ENCODE peak calls at places on chromosomes 5 and 9, in five cellular contexts. I, J, Z, A and E are unnamed samples.

GRCh38 chr5:181151146-181151545 is 3.8 kb downstream of the OR2V2 start:
- DNase-seq in I (no peak), J (no peak), Z (peak), A (no peak), E (no peak)

GRCh38 chr5:1782385-1783213 is 17.0 kb downstream of the MRPL36 start:
- DNase-seq in I (no peak), J (no peak), Z (no peak), A (no peak), E (no peak)

GRCh38 chr5:94577466-94578245 is 40.7 kb downstream of the KIAA0825 start:
- DNase-seq in I (no peak), J (no peak), Z (no peak), A (peak), E (peak)

GRCh38 chr9:100591139-100591538 is 13.3 kb downstream of the CAVIN4 start:
- DNase-seq in I (no peak), J (no peak), Z (no peak), A (no peak), E (no peak)

GRCh38 chr5:89213584-89213983 is 330.6 kb upstream of the MEF2C start:
- DNase-seq in I (no peak), J (no peak), Z (no peak), A (peak), E (no peak)

GRCh38 chr5:174972291-174972690 is 247.9 kb downstream of the MSX2 start:
- DNase-seq in I (no peak), J (no peak), Z (no peak), A (no peak), E (no peak)

GRCh38 chr5:34684281-34684979 is 28.3 kb downstream of the RAI14 start:
- DNase-seq in I (no peak), J (peak), Z (peak), A (peak), E (no peak)

GRCh38 chr9:87282477-87282991 is 215.1 kb upstream of the DAPK1 start:
- DNase-seq in I (no peak), J (no peak), Z (no peak), A (no peak), E (no peak)

GRCh38 chr5:50593681-50594080 is 72.8 kb upstream of the PARP8 start:
- DNase-seq in I (no peak), J (no peak), Z (no peak), A (no peak), E (no peak)

GRCh38 chr5:151605559-151605958 is 14.4 kb upstream of the FAT2 start:
- DNase-seq in I (no peak), J (no peak), Z (no peak), A (no peak), E (no peak)

GRCh38 chr5:76788362-76788761 is 30.5 kb upstream of the F2RL1 start:
- DNase-seq in I (peak), J (no peak), Z (no peak), A (no peak), E (no peak)

GRCh38 chr9:114181583-114182409 is 26.5 kb downstream of the COL27A1 start:
- DNase-seq in I (no peak), J (no peak), Z (no peak), A (no peak), E (no peak)

GRCh38 chr9:128634651-128635262 is 21.9 kb downstream of the DYNC2I2 start:
- DNase-seq in I (no peak), J (no peak), Z (no peak), A (no peak), E (no peak)

GRCh38 chr5:141040093-141040762 is 10.9 kb upstream of the PCDHB1 start:
- DNase-seq in I (no peak), J (peak), Z (peak), A (no peak), E (no peak)

GRCh38 chr5:61254969-61255555 is 77.0 kb upstream of the ZSWIM6 start:
- DNase-seq in I (no peak), J (no peak), Z (no peak), A (no peak), E (no peak)

GRCh38 chr5:179495906-179496455 is 54.4 kb upstream of the RUFY1 start:
- DNase-seq in I (no peak), J (no peak), Z (no peak), A (no peak), E (no peak)
- TF ChIP-seq CTCF in I (no peak), J (no peak), Z (peak), A (no peak), E (peak)

GRCh38 chr5:84403773-84404172 is 19.1 kb upstream of the EDIL3 start:
- DNase-seq in I (no peak), J (no peak), Z (no peak), A (peak), E (no peak)
- TF ChIP-seq CTCF in I (no peak), J (no peak), Z (no peak), A (no peak), E (no peak)

GRCh38 chr5:150175536-150175935 is 9.0 kb downstream of the CDX1 start:
- DNase-seq in I (peak), J (no peak), Z (peak), A (no peak), E (peak)
- TF ChIP-seq CTCF in I (peak), J (peak), Z (peak), A (peak), E (peak)

GRCh38 chr9:20304001-20304400 is 318.3 kb downstream of the MLLT3 start:
- DNase-seq in I (no peak), J (no peak), Z (no peak), A (no peak), E (no peak)

GRCh38 chr9:20305457-20305856 is 316.8 kb downstream of the MLLT3 start:
- DNase-seq in I (no peak), J (no peak), Z (no peak), A (no peak), E (no peak)

GRCh38 chr9:20309209-20309608 is 313.1 kb downstream of the MLLT3 start:
- DNase-seq in I (no peak), J (no peak), Z (no peak), A (no peak), E (no peak)

GRCh38 chr9:20303066-20303465 is 319.2 kb downstream of the MLLT3 start:
- DNase-seq in I (no peak), J (no peak), Z (no peak), A (no peak), E (no peak)

GRCh38 chr9:20307662-20308061 is 314.6 kb downstream of the MLLT3 start:
- DNase-seq in I (no peak), J (no peak), Z (peak), A (no peak), E (no peak)
- TF ChIP-seq CTCF in I (no peak), J (no peak), Z (peak), A (no peak), E (no peak)

GRCh38 chr5:125826214-125826613 is 597.0 kb upstream of the GRAMD2B start:
- DNase-seq in I (no peak), J (no peak), Z (no peak), A (no peak), E (no peak)
- TF ChIP-seq CTCF in I (no peak), J (no peak), Z (peak), A (no peak), E (no peak)

GRCh38 chr5:91180506-91180905 is 202.6 kb downstream of the ARRDC3 start:
- DNase-seq in I (no peak), J (no peak), Z (no peak), A (no peak), E (no peak)

GRCh38 chr5:91186101-91186500 is 197.0 kb downstream of the ARRDC3 start:
- DNase-seq in I (no peak), J (no peak), Z (no peak), A (no peak), E (no peak)

GRCh38 chr5:91183743-91184142 is 199.4 kb downstream of the ARRDC3 start:
- DNase-seq in I (no peak), J (no peak), Z (no peak), A (no peak), E (no peak)

GRCh38 chr5:91179018-91179417 is 204.1 kb downstream of the ARRDC3 start:
- DNase-seq in I (no peak), J (no peak), Z (no peak), A (peak), E (no peak)

GRCh38 chr5:91182763-91183162 is 200.4 kb downstream of the ARRDC3 start:
- DNase-seq in I (no peak), J (no peak), Z (no peak), A (no peak), E (peak)
- TF ChIP-seq CTCF in I (no peak), J (no peak), Z (no peak), A (no peak), E (no peak)

GRCh38 chr5:74056789-74057164 is 430.8 kb downstream of the ARHGEF28 start:
- DNase-seq in I (no peak), J (no peak), Z (no peak), A (peak), E (no peak)

GRCh38 chr5:74055446-74056097 is 429.6 kb downstream of the ARHGEF28 start:
- DNase-seq in I (no peak), J (no peak), Z (no peak), A (no peak), E (no peak)

GRCh38 chr5:74054139-74054538 is 428.1 kb downstream of the ARHGEF28 start:
- DNase-seq in I (no peak), J (no peak), Z (peak), A (no peak), E (no peak)

GRCh38 chr5:74056102-74056788 is 430.2 kb downstream of the ARHGEF28 start:
- DNase-seq in I (no peak), J (no peak), Z (no peak), A (no peak), E (no peak)

GRCh38 chr5:74052441-74052840 is 426.4 kb downstream of the ARHGEF28 start:
- DNase-seq in I (no peak), J (no peak), Z (no peak), A (no peak), E (no peak)
- TF ChIP-seq CTCF in I (no peak), J (no peak), Z (no peak), A (no peak), E (no peak)

GRCh38 chr5:142342128-142342981 is 17.5 kb upstream of the SPRY4 start:
- DNase-seq in I (no peak), J (no peak), Z (no peak), A (peak), E (no peak)
- TF ChIP-seq CTCF in I (no peak), J (no peak), Z (no peak), A (no peak), E (no peak)